ENCODE peak calls at places on chromosomes 7 and 10, in nine cellular contexts. V, B, U, G, R, A, Z, Q and S are unnamed samples.

GRCh38 chr7:142901426-142902259 is 16.1 kb upstream of the TRPV6 start:
- DNase-seq in Q (no peak), U (no peak), R (no peak), Z (no peak), G (no peak), B (no peak), A (no peak), V (no peak), S (no peak)

GRCh38 chr10:23437987-23438546 is 808 bp upstream of the OTUD1 start:
- DNase-seq in B (peak), G (peak), A (no peak), U (no peak), V (no peak), R (no peak), Q (no peak), Z (no peak), S (no peak)

GRCh38 chr7:115747174-115747573 is 283.4 kb downstream of the TFEC start:
- DNase-seq in V (no peak), Q (no peak), R (peak), B (no peak), G (no peak), U (no peak), Z (peak), A (no peak), S (no peak)

GRCh38 chr10:93436577-93436976 is 45.6 kb downstream of the MYOF start:
- DNase-seq in U (no peak), Z (peak), B (no peak), V (peak), Q (no peak), R (peak), G (no peak), A (no peak), S (no peak)

GRCh38 chr7:110677405-110677804 is 413.5 kb upstream of the LRRN3 start:
- DNase-seq in Q (no peak), Z (peak), B (no peak), U (no peak), V (no peak), G (no peak), A (no peak), R (no peak), S (no peak)

GRCh38 chr7:144519900-144520299 is 116.4 kb upstream of the NOBOX start:
- DNase-seq in B (no peak), Z (no peak), U (no peak), V (no peak), A (no peak), R (no peak), Q (no peak), G (no peak), S (no peak)

GRCh38 chr7:907158-907980 is 31.0 kb downstream of the GET4 start:
- DNase-seq in Q (no peak), V (peak), U (no peak), Z (no peak), G (peak), B (no peak), R (no peak), A (no peak), S (no peak)

GRCh38 chr7:28725911-28726310 is 232.2 kb downstream of the TRIL start:
- DNase-seq in V (no peak), Q (no peak), R (no peak), U (no peak), A (no peak), B (no peak), G (no peak), Z (peak), S (no peak)

GRCh38 chr10:52616420-52616764 is 156.2 kb downstream of the MBL2 start:
- DNase-seq in V (no peak), R (no peak), G (no peak), Q (no peak), B (no peak), Z (no peak), U (no peak), A (no peak), S (no peak)

GRCh38 chr10:84375011-84375410 is 46.6 kb downstream of the CCSER2 start:
- DNase-seq in Q (no peak), G (peak), B (peak), U (no peak), R (peak), Z (peak), A (peak), V (peak), S (no peak)

GRCh38 chr10:28719789-28720436 is 42.6 kb downstream of the BAMBI start:
- DNase-seq in A (no peak), V (no peak), G (no peak), B (no peak), Z (peak), U (no peak), R (peak), Q (no peak), S (no peak)

GRCh38 chr7:10973942-10974716 is 457 bp downstream of the PHF14 start:
- DNase-seq in G (peak), V (peak), Z (peak), U (peak), R (peak), A (peak), B (no peak), Q (no peak), S (no peak)

GRCh38 chr10:129861776-129862530 is 102.1 kb downstream of the EBF3 start:
- DNase-seq in Z (no peak), G (no peak), V (peak), R (no peak), B (no peak), A (no peak), Q (no peak), U (no peak), S (no peak)

GRCh38 chr10:117074621-117075020 is 63.4 kb downstream of the VAX1 start:
- DNase-seq in U (no peak), A (peak), B (no peak), R (no peak), G (no peak), Q (no peak), V (no peak), Z (no peak), S (no peak)

GRCh38 chr10:50851884-50852671 is 33.3 kb downstream of the A1CF start:
- DNase-seq in Q (no peak), U (no peak), B (peak), Z (no peak), A (no peak), R (no peak), G (no peak), V (no peak), S (no peak)

GRCh38 chr10:43208147-43209063 is 58.5 kb downstream of the RASGEF1A start:
- DNase-seq in R (no peak), Z (no peak), G (no peak), A (no peak), Q (peak), B (peak), U (peak), V (no peak), S (no peak)

GRCh38 chr10:112984756-112985155 is 34.7 kb downstream of the TCF7L2 start:
- DNase-seq in Q (no peak), G (no peak), A (no peak), U (no peak), R (no peak), Z (no peak), V (no peak), B (no peak), S (no peak)

GRCh38 chr10:6409982-6410694 is 169.9 kb downstream of the PRKCQ start:
- DNase-seq in U (no peak), Z (peak), V (no peak), A (peak), R (peak), B (no peak), G (no peak), Q (no peak), S (no peak)

GRCh38 chr10:114635101-114635500 is 23.0 kb downstream of the ABLIM1 start:
- DNase-seq in V (no peak), U (no peak), G (no peak), A (no peak), R (peak), B (no peak), Q (no peak), Z (no peak), S (no peak)

GRCh38 chr7:37201003-37201875 is 247.4 kb downstream of the ELMO1 start:
- DNase-seq in V (peak), Q (peak), A (peak), G (peak), B (peak), U (peak), R (peak), Z (peak), S (peak)

GRCh38 chr7:49099587-49100326 is 175.4 kb downstream of the CDC14C start:
- DNase-seq in R (no peak), U (no peak), Q (no peak), V (no peak), B (no peak), A (no peak), Z (no peak), G (no peak), S (no peak)

GRCh38 chr10:99341860-99342517 is 12.8 kb downstream of the CNNM1 start:
- DNase-seq in Q (no peak), U (no peak), V (no peak), G (no peak), Z (peak), R (peak), B (no peak), A (no peak), S (no peak)

GRCh38 chr7:12942599-12942998 is 255.2 kb downstream of the ARL4A start:
- DNase-seq in B (no peak), U (no peak), V (no peak), R (no peak), Q (no peak), A (peak), G (no peak), Z (no peak), S (no peak)

GRCh38 chr7:104206841-104207240 is 972 bp downstream of the ORC5 start:
- DNase-seq in B (no peak), U (no peak), Z (no peak), A (no peak), R (no peak), V (no peak), Q (no peak), G (no peak), S (no peak)

GRCh38 chr10:29949411-29950011 is 109.9 kb downstream of the JCAD start:
- DNase-seq in R (peak), U (no peak), G (no peak), Q (no peak), Z (peak), A (no peak), V (no peak), B (no peak), S (no peak)

GRCh38 chr7:119270644-119271043 is 1002.3 kb upstream of the KCND2 start:
- DNase-seq in A (no peak), Z (no peak), R (no peak), U (no peak), V (no peak), G (no peak), Q (peak), B (no peak), S (no peak)

GRCh38 chr7:11290859-11291258 is 317.2 kb downstream of the PHF14 start:
- DNase-seq in B (no peak), Z (no peak), R (no peak), V (no peak), A (no peak), U (peak), Q (no peak), G (no peak), S (no peak)

GRCh38 chr10:25125151-25125550 is 49.6 kb upstream of the GPR158 start:
- DNase-seq in A (no peak), Z (no peak), Q (no peak), G (no peak), R (no peak), V (no peak), U (peak), B (no peak), S (no peak)

GRCh38 chr10:13158401-13158800 is 3.0 kb upstream of the MCM10 start:
- DNase-seq in Z (no peak), V (no peak), A (no peak), R (no peak), Q (no peak), U (no peak), B (peak), G (peak), S (no peak)

GRCh38 chr7:108652886-108653285 is 83.2 kb downstream of the DNAJB9 start:
- DNase-seq in G (no peak), B (no peak), Q (no peak), U (no peak), A (no peak), V (no peak), Z (no peak), R (no peak), S (no peak)

DNA sequence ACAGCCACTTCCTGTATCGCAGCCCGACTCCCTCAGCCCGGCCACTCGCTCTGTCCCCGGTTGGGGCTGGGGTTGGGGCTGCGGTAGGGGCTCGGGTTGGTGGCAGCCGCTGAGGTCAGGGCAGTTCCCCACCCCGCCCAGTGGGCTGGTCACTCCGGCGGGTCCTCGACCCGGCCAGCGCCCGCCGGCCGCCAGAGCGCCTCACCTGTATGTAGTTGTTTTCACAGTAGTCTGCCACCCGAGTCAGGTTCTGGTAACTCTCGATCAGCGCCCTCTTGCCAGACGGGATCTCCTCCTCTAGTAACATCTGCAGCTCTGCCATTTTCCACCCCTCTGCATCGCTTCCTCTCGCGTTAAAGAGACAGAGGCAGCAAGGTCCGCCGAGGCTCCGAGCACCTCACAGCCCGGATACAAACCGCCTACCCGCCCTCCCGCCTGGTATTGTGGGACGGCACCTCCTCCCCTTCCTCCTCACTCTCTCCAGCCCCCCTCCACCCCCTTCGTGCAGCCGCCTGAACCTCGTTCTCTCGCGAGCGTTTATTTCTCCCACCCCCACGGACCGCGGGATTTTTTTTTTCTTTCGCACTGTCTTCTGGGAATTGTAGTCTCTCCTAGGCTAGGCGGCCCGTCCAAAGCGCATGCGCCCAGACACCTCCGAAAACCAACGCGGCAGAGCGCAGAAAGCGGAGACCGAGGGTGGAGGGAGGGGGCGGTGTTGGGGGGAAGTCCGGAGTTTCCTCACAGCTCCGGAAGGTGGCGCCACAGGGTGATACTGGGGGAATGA is at the start of gene ABI1:
- DNase-seq in U (peak), Z (peak), V (peak), Q (peak), A (peak), G (peak), R (peak), B (peak), S (peak)
- TF ChIP-seq CTCF in U (no peak), Z (peak), V (peak), Q (no peak), A (peak), G (no peak), R (peak), B (peak), S (peak)

GRCh38 chr7:48031111-48031510 is 2.2 kb upstream of the SUN3 start:
- DNase-seq in G (no peak), Q (no peak), R (no peak), A (no peak), U (no peak), V (no peak), B (no peak), Z (no peak), S (no peak)

GRCh38 chr7:48033922-48034321 is 1.4 kb upstream of the C7orf57 start:
- DNase-seq in U (no peak), Q (no peak), A (no peak), V (no peak), Z (no peak), R (no peak), B (no peak), G (no peak), S (no peak)

GRCh38 chr7:48035967-48036478 is 680 bp downstream of the C7orf57 start:
- DNase-seq in Q (peak), V (no peak), Z (peak), R (peak), B (peak), G (peak), A (peak), U (peak), S (no peak)

GRCh38 chr7:48038815-48039496 is 3.6 kb downstream of the C7orf57 start:
- DNase-seq in B (no peak), A (no peak), G (no peak), R (no peak), Z (no peak), V (no peak), U (no peak), Q (no peak), S (no peak)

GRCh38 chr7:48035301-48035966 is at the start of gene C7orf57:
- DNase-seq in R (peak), Q (peak), U (peak), G (peak), B (peak), A (peak), V (peak), Z (peak), S (peak)
- TF ChIP-seq CTCF in R (no peak), Q (peak), U (no peak), G (no peak), B (no peak), A (no peak), V (peak), Z (peak), S (no peak)

GRCh38 chr10:131853610-131853964 is 47.2 kb upstream of the PPP2R2D start:
- DNase-seq in B (no peak), V (no peak), R (no peak), U (no peak), G (no peak), Z (no peak), A (no peak), Q (peak), S (no peak)

GRCh38 chr10:131852823-131853609 is 47.8 kb upstream of the PPP2R2D start:
- DNase-seq in U (no peak), G (no peak), Q (peak), A (no peak), B (no peak), R (no peak), V (no peak), Z (no peak), S (no peak)

GRCh38 chr10:131855396-131855762 is 45.4 kb upstream of the PPP2R2D start:
- DNase-seq in U (no peak), A (no peak), R (no peak), V (no peak), G (no peak), B (no peak), Z (no peak), Q (peak), S (no peak)

GRCh38 chr10:131855763-131856401 is 44.9 kb upstream of the PPP2R2D start:
- DNase-seq in U (no peak), B (no peak), V (no peak), A (no peak), G (no peak), R (no peak), Z (no peak), Q (peak), S (no peak)

GRCh38 chr10:131854579-131855335 is 46.1 kb upstream of the PPP2R2D start:
- DNase-seq in G (no peak), Q (peak), R (no peak), V (no peak), B (no peak), Z (no peak), A (no peak), U (no peak), S (no peak)
- TF ChIP-seq CTCF in G (no peak), Q (no peak), R (no peak), V (no peak), B (no peak), Z (no peak), A (no peak), U (no peak), S (no peak)

GRCh38 chr7:106054971-106055370 is 57.1 kb downstream of the SYPL1 start:
- DNase-seq in G (no peak), Q (no peak), U (no peak), Z (no peak), R (no peak), A (no peak), B (no peak), V (no peak), S (no peak)

GRCh38 chr7:106056513-106057203 is 55.5 kb downstream of the SYPL1 start:
- DNase-seq in A (peak), U (peak), G (peak), Z (peak), V (peak), Q (peak), R (peak), B (peak), S (peak)

GRCh38 chr7:106052681-106053080 is 59.4 kb downstream of the SYPL1 start:
- DNase-seq in A (no peak), B (no peak), Z (no peak), R (no peak), U (no peak), Q (no peak), G (no peak), V (no peak), S (no peak)

GRCh38 chr7:106053109-106053508 is 59.0 kb downstream of the SYPL1 start:
- DNase-seq in V (no peak), G (no peak), A (no peak), B (no peak), R (no peak), Q (no peak), Z (no peak), U (peak), S (no peak)

DNA sequence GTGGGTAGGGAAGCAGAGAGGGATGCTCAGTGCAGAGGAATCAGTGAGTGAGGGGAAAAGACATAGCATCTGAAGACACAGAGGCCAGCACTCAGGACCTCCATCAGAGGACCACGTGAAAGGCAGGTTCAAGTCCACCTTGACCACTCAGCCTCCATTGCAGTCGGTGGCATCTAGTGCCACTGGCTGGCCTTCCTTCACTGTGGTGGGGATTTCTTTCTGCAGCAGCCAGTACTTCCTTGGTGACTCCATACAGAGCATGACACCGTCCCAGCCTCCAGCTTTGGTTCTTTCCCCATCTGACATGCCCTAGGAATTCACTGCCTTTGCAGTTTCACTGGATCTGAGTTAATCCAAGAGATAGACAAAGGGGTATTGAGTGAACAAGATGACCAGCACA is 58.0 kb downstream of the SYPL1 start:
- DNase-seq in A (no peak), G (no peak), B (no peak), U (no peak), Q (no peak), V (no peak), R (no peak), Z (no peak), S (no peak)
- TF ChIP-seq CTCF in A (no peak), G (no peak), B (no peak), U (no peak), Q (no peak), V (no peak), R (no peak), Z (no peak), S (no peak)

DNA sequence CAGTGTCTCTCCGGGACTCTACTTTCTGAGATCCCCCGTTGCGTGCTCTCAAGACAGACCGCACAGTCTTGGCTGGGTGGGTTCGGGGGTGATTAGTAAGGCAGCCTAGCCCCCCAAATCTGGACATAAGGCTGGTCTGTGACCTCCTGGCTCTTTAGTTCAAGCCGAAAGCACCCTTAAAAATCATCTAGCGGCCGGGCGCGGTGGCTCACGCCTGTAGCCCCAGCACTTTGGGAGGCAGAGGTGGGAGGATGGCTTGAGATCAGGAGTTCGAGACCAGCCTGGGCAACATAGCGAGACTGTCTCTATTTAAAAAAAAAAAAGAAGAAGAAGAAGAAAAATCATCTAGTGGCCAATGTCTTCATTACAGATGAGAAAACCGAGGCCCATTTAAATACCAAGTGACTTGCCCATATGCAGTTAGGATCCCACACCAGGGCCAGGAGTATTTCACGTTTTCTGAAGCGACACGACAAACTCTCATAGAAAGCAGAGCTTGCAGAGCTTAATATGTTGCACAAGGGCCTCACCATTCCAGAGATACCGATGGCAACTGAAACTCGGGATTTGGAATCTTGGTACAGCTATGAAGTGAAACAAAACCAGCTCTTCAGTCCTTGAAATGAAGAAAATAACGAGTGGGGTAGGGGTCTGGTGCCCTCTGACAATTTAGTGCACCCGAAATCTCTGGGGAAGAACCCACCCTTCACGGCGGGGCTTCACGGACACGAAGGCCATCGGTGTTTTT is 696 bp upstream of the HILPDA start:
- DNase-seq in R (peak), U (no peak), B (no peak), G (peak), V (no peak), Z (peak), A (no peak), Q (no peak), S (no peak)
- TF ChIP-seq CTCF in R (no peak), U (no peak), B (no peak), G (peak), V (no peak), Z (no peak), A (no peak), Q (no peak), S (no peak)

GRCh38 chr7:24548390-24548789 is 24.9 kb upstream of the PALS2 start:
- DNase-seq in Z (no peak), Q (no peak), G (no peak), A (no peak), R (no peak), U (no peak), V (no peak), B (no peak), S (no peak)
- TF ChIP-seq CTCF in Z (no peak), Q (no peak), G (no peak), A (no peak), R (no peak), U (no peak), V (no peak), B (no peak), S (no peak)